ENCODE peak calls at places on chromosome 17, in seven cellular contexts. N is NCI-H748 treated with DMSO at 0.1 percent for 48 hours; M is CD4-positive, alpha-beta T cell; E is AG09319; C is nephron progenitor cell; A is HTR-8/SVneo; S is kidney tubule cell. I is an unnamed sample.

GRCh38 chr17:57783338-57783742 is 38.2 kb upstream of the CCDC182 start:
- DNase-seq in E (no peak), C (peak), S (peak), M (peak), N (peak), A (peak), I (no peak)

GRCh38 chr17:18198530-18198929 is 14.9 kb downstream of the ALKBH5 start:
- DNase-seq in A (no peak), E (no peak), M (no peak), N (no peak), S (no peak), C (no peak), I (no peak)

GRCh38 chr17:33725675-33726271 is 432.7 kb upstream of the ASIC2 start:
- DNase-seq in S (peak), A (peak), M (no peak), E (no peak), N (peak), C (peak), I (no peak)

GRCh38 chr17:30095507-30096244 is 20.9 kb upstream of the NSRP1 start:
- DNase-seq in C (peak), N (peak), A (peak), S (peak), E (peak), M (no peak), I (no peak)

GRCh38 chr17:44367626-44368025 is 4.0 kb upstream of the FAM171A2 start:
- DNase-seq in E (no peak), N (no peak), S (no peak), A (no peak), C (no peak), M (no peak), I (no peak)

GRCh38 chr17:17115620-17116019 is 73.4 kb downstream of the MPRIP start:
- DNase-seq in N (no peak), S (no peak), M (no peak), A (no peak), C (no peak), E (no peak), I (no peak)

GRCh38 chr17:7767425-7768021 is 50.0 kb downstream of the DNAH2 start:
- DNase-seq in N (no peak), A (no peak), S (peak), M (no peak), E (no peak), C (no peak), I (no peak)

GRCh38 chr17:32445075-32445427 is 741 bp downstream of the PSMD11 start:
- DNase-seq in A (peak), C (peak), M (peak), E (no peak), S (peak), N (no peak), I (peak)

GRCh38 chr17:5846001-5846400 is 224.2 kb upstream of the WSCD1 start:
- DNase-seq in E (no peak), N (no peak), A (no peak), S (peak), M (no peak), C (no peak), I (no peak)

I was measured in HFF-Myc.